ENCODE peak calls at places on chromosomes 7 and 10, in six cellular contexts. B is DND-41, L is IMR-90, W is sigmoid colon, M is KG1, D is T-cell. T is an unnamed sample.

GRCh38 chr7:139457153-139457946 is 26.1 kb downstream of the KLRG2 start:
- DNase-seq in L (peak), D (no peak), W (no peak), B (no peak), M (no peak), T (no peak)

GRCh38 chr10:78597791-78598555 is 470.8 kb upstream of the ZMIZ1 start:
- DNase-seq in L (no peak), B (no peak), W (no peak), D (no peak), M (no peak), T (no peak)

GRCh38 chr7:75992083-75992755 is 2.2 kb downstream of the TMEM120A start:
- DNase-seq in W (peak), B (no peak), D (no peak), L (no peak), M (no peak), T (no peak)

GRCh38 chr10:46528675-46529615 is 27.5 kb downstream of the GPRIN2 start:
- DNase-seq in D (no peak), B (no peak), M (no peak), W (peak), L (no peak), T (no peak)

GRCh38 chr10:26486985-26487850 is 49.1 kb downstream of the APBB1IP start:
- DNase-seq in L (peak), M (no peak), B (no peak), W (no peak), D (peak), T (no peak)

GRCh38 chr10:24118246-24118645 is 90.7 kb upstream of the KIAA1217 start:
- DNase-seq in L (no peak), M (no peak), B (no peak), W (no peak), D (no peak), T (no peak)

GRCh38 chr10:969473-970150 is 18.6 kb upstream of the GTPBP4 start:
- DNase-seq in M (no peak), D (no peak), W (no peak), B (no peak), L (no peak), T (peak)

GRCh38 chr10:119306514-119306951 is 99.2 kb downstream of the GRK5 start:
- DNase-seq in B (peak), M (peak), L (no peak), D (peak), W (no peak), T (no peak)

GRCh38 chr10:44857363-44858016 is 53.6 kb upstream of the TMEM72 start:
- DNase-seq in B (peak), W (peak), M (no peak), D (peak), L (peak), T (peak)

GRCh38 chr7:116524609-116525297 is at the start of gene CAV1:
- DNase-seq in M (no peak), W (peak), D (peak), L (peak), B (no peak), T (peak)

GRCh38 chr7:134777908-134778580 is 1.4 kb upstream of the CALD1 start:
- DNase-seq in L (no peak), W (no peak), D (no peak), M (no peak), B (no peak), T (no peak)

GRCh38 chr10:100345570-100346330 is 1.3 kb upstream of the SCD start:
- DNase-seq in W (no peak), M (no peak), L (peak), B (no peak), D (no peak), T (no peak)

GRCh38 chr7:13181221-13181620 is 493.8 kb downstream of the ARL4A start:
- DNase-seq in B (no peak), W (no peak), L (peak), D (no peak), M (no peak), T (no peak)

GRCh38 chr10:99266383-99266782 is 30.7 kb upstream of the HPSE2 start:
- DNase-seq in W (no peak), B (no peak), D (no peak), M (no peak), L (no peak), T (no peak)

GRCh38 chr7:4667776-4668509 is 14.2 kb upstream of the FOXK1 start:
- DNase-seq in W (peak), M (no peak), D (no peak), B (no peak), L (peak), T (no peak)

GRCh38 chr7:123802249-123802648 is 42.7 kb upstream of the HYAL4 start:
- DNase-seq in D (no peak), B (no peak), L (no peak), W (no peak), M (no peak), T (no peak)

GRCh38 chr10:6037422-6037821 is 24.7 kb downstream of the IL2RA start:
- DNase-seq in W (peak), L (no peak), M (no peak), D (no peak), B (no peak), T (no peak)

GRCh38 chr10:131162211-131162610 is 149.3 kb downstream of the TCERG1L start:
- DNase-seq in D (no peak), W (peak), B (no peak), L (no peak), M (no peak), T (no peak)

GRCh38 chr10:110681023-110681681 is 37.0 kb downstream of the RBM20 start:
- DNase-seq in B (peak), D (peak), L (peak), W (no peak), M (no peak), T (peak)

GRCh38 chr10:124125305-124126116 is 32.1 kb upstream of the CHST15 start:
- DNase-seq in L (no peak), M (no peak), D (no peak), B (peak), W (no peak), T (peak)

GRCh38 chr10:93554760-93555432 is 11.6 kb upstream of the FFAR4 start:
- DNase-seq in M (peak), D (peak), W (no peak), L (peak), B (peak), T (peak)

GRCh38 chr10:85917601-85918000 is 449.0 kb downstream of the GRID1 start:
- DNase-seq in D (no peak), L (no peak), B (no peak), M (no peak), W (no peak), T (no peak)

GRCh38 chr10:89337493-89337892 is 9.7 kb downstream of the IFIT3 start:
- DNase-seq in L (peak), D (no peak), W (no peak), B (no peak), M (no peak), T (no peak)

GRCh38 chr7:43763183-43763582 is 4.7 kb downstream of the BLVRA start:
- DNase-seq in B (no peak), M (no peak), L (no peak), D (no peak), W (no peak), T (no peak)

GRCh38 chr10:121696854-121697253 is 98.6 kb upstream of the FGFR2 start:
- DNase-seq in W (no peak), M (no peak), D (no peak), B (peak), L (no peak), T (peak)

GRCh38 chr10:77686096-77686495 is 48.5 kb upstream of the KCNMA1 start:
- DNase-seq in W (no peak), D (no peak), B (no peak), M (no peak), L (no peak), T (no peak)

GRCh38 chr10:68095176-68095575 is 14.1 kb upstream of the MYPN start:
- DNase-seq in L (peak), W (no peak), B (no peak), D (no peak), M (no peak), T (no peak)

GRCh38 chr7:39184387-39184786 is 206.7 kb downstream of the POU6F2 start:
- DNase-seq in W (no peak), M (no peak), D (no peak), B (no peak), L (no peak), T (peak)

GRCh38 chr7:108455833-108456677 is at the start of gene NRCAM:
- DNase-seq in D (peak), W (no peak), M (no peak), L (no peak), B (no peak), T (peak)

GRCh38 chr7:5695709-5696345 is 85.6 kb downstream of the RNF216 start:
- DNase-seq in B (no peak), W (peak), M (peak), D (no peak), L (peak), T (no peak)

GRCh38 chr10:61750943-61751471 is 88.3 kb downstream of the CABCOCO1 start:
- DNase-seq in L (peak), M (peak), W (no peak), B (peak), D (peak), T (peak)

GRCh38 chr7:130897515-130898419 is 163.8 kb upstream of the KLF14 start:
- DNase-seq in L (no peak), D (no peak), W (no peak), M (no peak), B (no peak), T (no peak)

GRCh38 chr7:68730194-68730593 is 868.1 kb upstream of the AUTS2 start:
- DNase-seq in L (no peak), W (no peak), B (no peak), M (no peak), D (no peak), T (no peak)

GRCh38 chr10:79053481-79054202 is 15.1 kb upstream of the ZMIZ1 start:
- DNase-seq in W (peak), L (no peak), M (no peak), D (no peak), B (no peak), T (no peak)

GRCh38 chr10:87864497-87865059 is 1.2 kb downstream of the PTEN start:
- DNase-seq in M (no peak), D (no peak), W (no peak), L (no peak), B (no peak), T (no peak)

GRCh38 chr10:129387258-129387525 is 79.8 kb upstream of the MGMT start:
- DNase-seq in D (no peak), B (no peak), L (no peak), M (no peak), W (no peak), T (no peak)

GRCh38 chr10:132520147-132520811 is 17.3 kb upstream of the INPP5A start:
- DNase-seq in L (peak), M (no peak), B (no peak), W (peak), D (no peak), T (no peak)